ENCODE peak calls at places on chromosomes 12 and 14, in nine cellular contexts. G is ACHN; W is substantia nigra; L is AG09319; N is HS-27A; C is CD4-positive, alpha-beta T cell; D is transverse colon; T is fibroblast of lung; R is effector memory CD8-positive, alpha-beta T cell. S is an unnamed sample.

GRCh38 chr12:116910645-116911449 is at the start of gene FBXW8:
- DNase-seq in R (peak), T (peak), G (peak), D (peak), N (no peak), C (peak), L (peak), W (peak), S (peak)

GRCh38 chr12:6697584-6698351 is 2.8 kb downstream of the PIANP start:
- DNase-seq in W (no peak), G (peak), N (peak), C (no peak), R (no peak), T (peak), D (peak), L (peak), S (peak)

GRCh38 chr12:62522984-62523383 is 56.4 kb downstream of the MON2 start:
- DNase-seq in T (peak), D (no peak), N (no peak), C (no peak), L (no peak), G (peak), R (no peak), W (no peak), S (peak)

GRCh38 chr12:2076196-2076570 is 23.4 kb downstream of the CACNA1C start:
- DNase-seq in N (no peak), L (no peak), W (no peak), D (no peak), R (no peak), G (no peak), C (no peak), T (no peak), S (no peak)

GRCh38 chr12:12229556-12230092 is 37.2 kb downstream of the LRP6 start:
- DNase-seq in R (no peak), T (no peak), N (no peak), C (no peak), G (no peak), W (no peak), L (peak), D (no peak), S (no peak)

GRCh38 chr12:131251336-131252101 is 297.8 kb downstream of the ADGRD1 start:
- DNase-seq in W (no peak), C (no peak), D (no peak), G (no peak), N (no peak), L (no peak), R (no peak), T (no peak), S (no peak)

GRCh38 chr14:64303471-64303917 is 9.3 kb upstream of the ESR2 start:
- DNase-seq in G (peak), R (no peak), N (peak), D (no peak), C (no peak), W (no peak), T (peak), L (peak), S (peak)

GRCh38 chr14:99038401-99038800 is 233.6 kb downstream of the BCL11B start:
- DNase-seq in N (no peak), W (no peak), R (no peak), C (no peak), G (no peak), L (no peak), T (peak), D (no peak), S (no peak)

GRCh38 chr12:53990311-53991076 is 5.5 kb downstream of the HOXC10 start:
- DNase-seq in R (no peak), L (no peak), N (no peak), D (no peak), T (no peak), C (no peak), G (no peak), W (no peak), S (no peak)

GRCh38 chr14:50676814-50677516 is 8.9 kb upstream of the SAV1 start:
- DNase-seq in C (no peak), R (no peak), L (no peak), T (no peak), D (no peak), N (no peak), G (no peak), W (no peak), S (no peak)

GRCh38 chr12:80763874-80764273 is 47.2 kb downstream of the MYF5 start:
- DNase-seq in T (peak), N (no peak), R (no peak), C (no peak), G (peak), D (no peak), L (peak), W (no peak), S (peak)

GRCh38 chr14:68074765-68075381 is 255.3 kb downstream of the RAD51B start:
- DNase-seq in G (no peak), L (no peak), D (no peak), R (no peak), T (peak), W (no peak), C (no peak), N (no peak), S (no peak)